ENCODE peak calls at places on chromosomes 4 and X, in seven cellular contexts. O is upper lobe of right lung, D is PC-3, E is lung, V is AG04450, L is lower lobe of right lung, N is fibroblast of lung. Y is an unnamed sample.

GRCh38 chr4:52358855-52359254 is 300.2 kb downstream of the USP46 start:
- DNase-seq in N (no peak), L (no peak), D (no peak), E (no peak), O (no peak), V (no peak), Y (no peak)

GRCh38 chrX:124280294-124280902 is 52.1 kb upstream of the TEX13D start:
- DNase-seq in O (no peak), L (no peak), D (no peak), E (no peak), V (no peak), N (peak; percentile 20), Y (no peak)

GRCh38 chr4:101346562-101347266 is 612 bp downstream of the PPP3CA start:
- DNase-seq in L (peak; percentile 77), V (no peak), E (peak; percentile 60), O (peak; percentile 85), D (peak; percentile 23), N (peak; percentile 66), Y (peak; percentile 91)

GRCh38 chrX:40105016-40105790 is 7.4 kb upstream of the BCOR start:
- DNase-seq in V (no peak), E (no peak), L (peak; percentile 61), N (no peak), D (no peak), O (peak; percentile 79), Y (peak; percentile 84)

GRCh38 chrX:21374994-21375794 is 976 bp downstream of the CNKSR2 start:
- DNase-seq in E (no peak), N (no peak), O (no peak), D (no peak), V (no peak), L (peak; percentile 32), Y (peak; percentile 68)

GRCh38 chr4:81337211-81337610 is 122.2 kb upstream of the PRKG2 start:
- DNase-seq in V (no peak), N (no peak), O (no peak), D (no peak), E (no peak), L (no peak), Y (no peak)

GRCh38 chrX:41293269-41293668 is 40.7 kb upstream of the DDX3X start:
- DNase-seq in D (peak; percentile 37), N (no peak), O (no peak), L (no peak), V (no peak), E (no peak), Y (no peak)

GRCh38 chrX:49059209-49060191 is 701 bp downstream of the CCDC120 start:
- DNase-seq in N (no peak), L (no peak), D (peak; percentile 30), O (no peak), E (no peak), V (no peak), Y (no peak)

GRCh38 chr4:108473163-108473720 is 147.1 kb upstream of the RPL34 start:
- DNase-seq in V (no peak), D (no peak), E (no peak), L (no peak), O (no peak), N (peak; percentile 39), Y (no peak)

GRCh38 chr4:173317003-173317402 is 17.2 kb downstream of the HMGB2 start:
- DNase-seq in L (no peak), D (no peak), N (no peak), O (no peak), E (no peak), V (no peak), Y (no peak)

GRCh38 chr4:156534205-156534604 is 437.4 kb downstream of the PDGFC start:
- DNase-seq in L (no peak), N (no peak), E (no peak), V (no peak), D (no peak), O (no peak), Y (no peak)

GRCh38 chr4:156169861-156170260 is 216.2 kb upstream of the CTSO start:
- DNase-seq in D (no peak), E (no peak), L (no peak), N (no peak), V (no peak), O (no peak), Y (no peak)

GRCh38 chr4:76955187-76955586 is 5.6 kb downstream of the SEPTIN11 start:
- DNase-seq in D (no peak), V (no peak), L (no peak), O (no peak), E (no peak), N (peak; percentile 94), Y (no peak)

GRCh38 chr4:100190643-100191600 is 654 bp upstream of the DDIT4L start:
- DNase-seq in E (no peak), O (no peak), L (no peak), V (no peak), N (peak; percentile 58), D (no peak), Y (no peak)

GRCh38 chrX:1493877-1494510 is 41.3 kb upstream of the ASMTL start:
- DNase-seq in E (no peak), V (no peak), D (no peak), N (no peak), O (peak; percentile 50), L (no peak), Y (peak; percentile 47)

GRCh38 chr4:147842573-147842972 is 110.7 kb downstream of the ARHGAP10 start:
- DNase-seq in L (no peak), O (no peak), E (no peak), D (no peak), N (peak; percentile 32), V (no peak), Y (no peak)

GRCh38 chr4:84515075-84515474 is 16.0 kb upstream of the NKX6-1 start:
- DNase-seq in E (no peak), L (no peak), N (no peak), V (no peak), D (no peak), O (no peak), Y (no peak)

GRCh38 chr4:178535939-178536579 is 1093.8 kb upstream of the AGA start:
- DNase-seq in D (no peak), V (no peak), L (no peak), O (no peak), E (no peak), N (no peak), Y (no peak)

GRCh38 chr4:102713096-102713495 is 47.7 kb downstream of the MANBA start:
- DNase-seq in E (no peak), V (no peak), D (no peak), O (no peak), L (no peak), N (peak; percentile 33), Y (no peak)

GRCh38 chr4:83490876-83491450 is 6.1 kb upstream of the ABRAXAS1 start:
- DNase-seq in L (no peak), E (no peak), D (peak; percentile 50), O (no peak), N (peak; percentile 37), V (no peak), Y (no peak)

GRCh38 chr4:1983846-1984405 is 24.8 kb downstream of the NELFA start:
- DNase-seq in O (peak; percentile 64), V (no peak), N (no peak), D (no peak), E (no peak), L (no peak), Y (peak; percentile 66)

GRCh38 chr4:14264437-14264836 is 636.9 kb upstream of the BOD1L1 start:
- DNase-seq in V (no peak), L (no peak), N (peak; percentile 7), E (no peak), O (no peak), D (peak; percentile 26), Y (no peak)

GRCh38 chrX:341541-342101 is 23.0 kb upstream of the GTPBP6 start:
- DNase-seq in N (no peak), V (no peak), L (peak; percentile 31), D (no peak), E (no peak), O (peak; percentile 48), Y (peak; percentile 55)

DNA sequence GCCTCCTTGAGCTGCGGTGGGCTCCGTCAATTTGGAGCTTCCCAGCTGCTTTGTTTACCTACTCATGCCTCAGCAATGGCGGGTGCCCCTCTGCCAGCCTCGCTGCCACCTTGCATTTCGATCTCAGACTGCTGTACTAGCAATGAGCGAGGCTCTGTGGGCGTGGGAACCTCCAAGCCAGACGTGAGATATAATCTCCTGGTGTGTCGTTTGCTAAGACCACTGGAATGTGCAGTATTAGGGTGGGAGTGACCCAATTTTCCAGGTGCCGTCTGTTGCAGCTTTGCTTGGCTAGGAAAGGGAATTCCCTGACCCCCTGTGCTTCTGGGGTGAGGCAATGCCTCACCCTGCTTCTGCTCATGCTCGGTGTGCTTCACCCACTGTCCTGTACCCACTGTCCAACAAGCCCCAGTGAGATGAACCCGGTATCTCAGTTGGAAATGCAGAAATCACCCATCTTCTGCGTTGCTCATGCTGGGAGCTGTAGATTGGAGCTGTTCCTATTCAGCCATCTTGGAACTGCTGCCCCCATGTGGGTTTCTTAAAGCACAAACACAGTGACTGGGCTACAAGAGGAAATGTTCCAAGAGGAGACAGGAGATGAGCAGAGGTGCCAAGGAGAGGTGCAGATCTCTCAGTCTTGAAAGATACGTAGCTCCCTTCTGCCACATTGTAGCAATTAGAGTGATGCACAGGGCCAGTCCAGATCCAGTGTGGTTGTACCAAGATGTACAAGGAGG is 193.0 kb upstream of the IGFBP7 start:
- DNase-seq in O (no peak), V (no peak), E (no peak), N (no peak), L (no peak), D (peak; percentile 22), Y (no peak)
- TF ChIP-seq CTCF in O (no peak), V (no peak), E (no peak), N (no peak), L (no peak), D (no peak), Y (no peak)

DNA sequence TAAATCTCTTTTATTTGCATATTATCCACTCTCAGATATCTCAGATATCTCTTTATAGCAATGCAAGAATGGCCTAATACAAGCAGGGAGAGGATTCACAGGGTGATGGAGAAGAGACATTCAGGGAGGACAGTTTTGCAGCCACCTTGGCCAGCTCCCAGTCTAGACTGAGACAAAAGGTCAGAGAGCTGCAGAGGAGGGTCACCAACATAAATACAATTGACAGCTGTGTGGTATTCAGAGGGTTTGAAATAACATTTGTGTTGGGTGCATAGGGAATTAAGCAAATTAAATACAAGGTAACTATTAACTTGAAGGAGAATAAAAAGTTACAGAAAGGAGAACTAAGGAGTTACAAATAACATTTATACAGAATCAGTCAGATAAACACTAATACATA is 189.5 kb upstream of the TAPT1 start:
- DNase-seq in D (no peak), L (no peak), V (no peak), N (no peak), O (no peak), E (no peak), Y (no peak)
- H3K27ac ChIP-seq in D (no peak overlapping the region), L (no peak overlapping the region), V (no peak overlapping the region), N (no peak overlapping the region), O (no peak overlapping the region), E (no peak overlapping the region), Y (no peak overlapping the region)

GRCh38 chrX:83185010-83185409 is 323.1 kb upstream of the POU3F4 start:
- DNase-seq in N (no peak), L (no peak), O (no peak), E (no peak), V (no peak), D (no peak), Y (no peak)
- H3K9me3 ChIP-seq in N (no peaks in the 10 kb centered on the region), L (no peaks in the 10 kb centered on the region), O (no peaks in the 10 kb centered on the region), E (peaks cover 5% of the 10 kb centered on the region), V (peaks cover 18% of the 10 kb centered on the region), D (no peaks in the 10 kb centered on the region), Y (no peaks in the 10 kb centered on the region)

DNA sequence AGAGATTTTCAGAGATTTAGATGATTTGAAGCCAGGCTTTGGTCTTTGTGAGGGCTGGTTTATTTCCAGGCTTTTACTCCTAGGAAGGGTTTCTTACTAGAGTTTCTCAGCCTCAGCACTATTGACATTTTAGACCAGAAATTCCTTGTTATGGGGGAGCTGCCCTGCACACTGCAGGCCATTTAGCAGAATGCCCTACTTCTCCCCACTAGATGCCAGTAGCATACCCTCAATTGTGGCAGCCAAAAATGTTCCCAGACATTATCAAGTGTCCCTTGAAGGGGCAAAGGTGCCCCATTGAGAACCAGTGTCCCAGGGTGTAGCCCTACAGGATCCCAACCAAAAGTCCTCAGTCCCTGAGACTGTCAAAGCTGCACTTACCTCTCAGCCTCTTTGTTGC is 231.6 kb downstream of the QDPR start:
- DNase-seq in L (no peak), O (no peak), E (no peak), N (no peak), V (no peak), D (no peak), Y (no peak)
- TF ChIP-seq CTCF in L (no peak), O (no peak), E (no peak), N (no peak), V (peak; percentile 8), D (no peak), Y (no peak)